ENCODE peak calls at places on chromosomes 1 and 21, in six cellular contexts. One of them, this sample, is unnamed.

GRCh38 chr1:79355073-79355472 is 348.5 kb upstream of the ADGRL4 start:
- DNase-seq in NB4: no peak
- DNase-seq in HepG2: no peak
- DNase-seq in endothelial cell of umbilical vein: peak
- DNase-seq in K562: no peak
- DNase-seq in GM12878: no peak
- DNase-seq in this sample: no peak

GRCh38 chr1:151495316-151495715 is 15.9 kb upstream of the CGN start:
- DNase-seq in K562: no peak
- DNase-seq in NB4: no peak
- DNase-seq in HepG2: no peak
- DNase-seq in GM12878: no peak
- DNase-seq in endothelial cell of umbilical vein: peak
- DNase-seq in this sample: no peak

GRCh38 chr1:11799099-11799498 is 6.7 kb downstream of the MTHFR start:
- DNase-seq in HepG2: no peak
- DNase-seq in endothelial cell of umbilical vein: no peak
- DNase-seq in GM12878: no peak
- DNase-seq in K562: no peak
- DNase-seq in NB4: no peak
- DNase-seq in this sample: no peak

GRCh38 chr1:3058263-3059030 is 10.6 kb upstream of the PRDM16 start:
- DNase-seq in GM12878: no peak
- DNase-seq in K562: no peak
- DNase-seq in NB4: no peak
- DNase-seq in HepG2: no peak
- DNase-seq in endothelial cell of umbilical vein: no peak
- DNase-seq in this sample: no peak

GRCh38 chr1:204070895-204071294 is 2.0 kb upstream of the SOX13 start:
- DNase-seq in K562: no peak
- DNase-seq in HepG2: no peak
- DNase-seq in GM12878: no peak
- DNase-seq in endothelial cell of umbilical vein: no peak
- DNase-seq in NB4: no peak
- DNase-seq in this sample: no peak

GRCh38 chr21:23986987-23987386 is 1620.3 kb downstream of the MRPL39 start:
- DNase-seq in NB4: no peak
- DNase-seq in GM12878: no peak
- DNase-seq in HepG2: no peak
- DNase-seq in K562: no peak
- DNase-seq in endothelial cell of umbilical vein: no peak
- DNase-seq in this sample: no peak

GRCh38 chr21:38443110-38443509 is 55.2 kb downstream of the ERG start:
- DNase-seq in K562: no peak
- DNase-seq in endothelial cell of umbilical vein: peak
- DNase-seq in HepG2: no peak
- DNase-seq in NB4: no peak
- DNase-seq in GM12878: no peak
- DNase-seq in this sample: no peak

GRCh38 chr1:207922554-207922953 is 11.6 kb upstream of the CD34 start:
- DNase-seq in endothelial cell of umbilical vein: peak
- DNase-seq in K562: peak
- DNase-seq in NB4: no peak
- DNase-seq in HepG2: no peak
- DNase-seq in GM12878: no peak
- DNase-seq in this sample: no peak

GRCh38 chr1:8371372-8371991 is 53.6 kb downstream of the SLC45A1 start:
- DNase-seq in endothelial cell of umbilical vein: no peak
- DNase-seq in K562: no peak
- DNase-seq in GM12878: no peak
- DNase-seq in HepG2: no peak
- DNase-seq in NB4: no peak
- DNase-seq in this sample: no peak

GRCh38 chr1:22249928-22250680 is 107.2 kb upstream of the WNT4 start:
- DNase-seq in GM12878: no peak
- DNase-seq in K562: no peak
- DNase-seq in endothelial cell of umbilical vein: no peak
- DNase-seq in NB4: no peak
- DNase-seq in HepG2: no peak
- DNase-seq in this sample: no peak

GRCh38 chr1:214584805-214585766 is 17.9 kb upstream of the CENPF start:
- DNase-seq in endothelial cell of umbilical vein: peak
- DNase-seq in HepG2: peak
- DNase-seq in K562: peak
- DNase-seq in GM12878: no peak
- DNase-seq in NB4: peak
- DNase-seq in this sample: peak

GRCh38 chr1:54158071-54158470 is 5.3 kb upstream of the CDCP2 start:
- DNase-seq in HepG2: no peak
- DNase-seq in GM12878: no peak
- DNase-seq in endothelial cell of umbilical vein: no peak
- DNase-seq in K562: no peak
- DNase-seq in NB4: peak
- DNase-seq in this sample: peak

DNA sequence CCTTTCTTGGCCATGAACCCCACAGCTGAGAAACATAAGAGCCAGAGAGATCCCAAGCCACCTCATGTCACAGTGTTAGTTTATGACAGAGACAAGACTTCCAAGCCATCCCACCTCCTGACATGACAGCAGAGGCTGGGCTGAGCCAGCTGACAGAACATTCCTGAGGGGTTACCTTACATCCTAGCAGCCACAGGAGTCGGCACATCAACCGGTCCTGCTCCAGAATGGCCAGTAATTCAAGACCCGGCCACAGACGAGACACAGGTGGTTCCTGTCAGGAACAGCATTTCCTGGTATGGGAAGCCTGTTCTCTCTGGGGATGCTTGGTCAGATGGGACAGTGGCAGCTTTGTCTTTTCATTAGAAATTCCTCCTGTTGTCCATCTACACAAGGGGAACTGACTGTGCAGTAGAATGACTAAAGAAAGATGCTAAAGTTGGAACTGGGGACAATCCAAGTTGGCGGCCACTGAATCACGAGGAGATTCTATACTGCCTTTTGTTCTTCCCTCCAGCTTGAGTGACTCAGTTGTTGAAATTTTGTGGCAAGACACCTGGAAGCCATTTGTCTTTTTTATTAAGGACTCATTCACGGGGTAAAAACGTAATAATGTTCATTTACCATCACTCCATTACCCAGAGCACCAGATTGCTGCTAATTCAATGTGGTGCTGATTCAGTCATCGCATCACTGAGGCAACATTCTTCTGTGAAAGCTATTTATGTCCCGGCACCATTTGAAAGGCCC is 37.3 kb upstream of the NPL start:
- DNase-seq in NB4: no peak
- DNase-seq in GM12878: no peak
- DNase-seq in HepG2: no peak
- DNase-seq in endothelial cell of umbilical vein: no peak
- DNase-seq in K562: no peak
- DNase-seq in this sample: no peak
- TF ChIP-seq MYC in NB4: no peak
- TF ChIP-seq MYC in GM12878: no peak
- TF ChIP-seq MYC in HepG2: no peak
- TF ChIP-seq MYC in endothelial cell of umbilical vein: no peak
- TF ChIP-seq MYC in K562: no peak
- TF ChIP-seq MYC in this sample: no peak

GRCh38 chr21:29230541-29231275 is 68.0 kb upstream of the BACH1 start:
- DNase-seq in GM12878: no peak
- DNase-seq in NB4: no peak
- DNase-seq in endothelial cell of umbilical vein: no peak
- DNase-seq in K562: no peak
- DNase-seq in HepG2: no peak
- DNase-seq in this sample: no peak
- TF ChIP-seq MYC in GM12878: no peak
- TF ChIP-seq MYC in NB4: no peak
- TF ChIP-seq MYC in endothelial cell of umbilical vein: no peak
- TF ChIP-seq MYC in K562: no peak
- TF ChIP-seq MYC in HepG2: no peak
- TF ChIP-seq MYC in this sample: no peak

GRCh38 chr1:176791911-176792310 is 328.9 kb downstream of the PAPPA2 start:
- DNase-seq in endothelial cell of umbilical vein: no peak
- DNase-seq in K562: no peak
- DNase-seq in HepG2: no peak
- DNase-seq in NB4: no peak
- DNase-seq in GM12878: no peak
- DNase-seq in this sample: no peak
- TF ChIP-seq MYC in endothelial cell of umbilical vein: no peak
- TF ChIP-seq MYC in K562: no peak
- TF ChIP-seq MYC in HepG2: no peak
- TF ChIP-seq MYC in NB4: no peak
- TF ChIP-seq MYC in GM12878: no peak
- TF ChIP-seq MYC in this sample: no peak

GRCh38 chr21:41282412-41282811 is 34.2 kb upstream of the FAM3B start:
- DNase-seq in K562: no peak
- DNase-seq in NB4: no peak
- DNase-seq in endothelial cell of umbilical vein: no peak
- DNase-seq in HepG2: no peak
- DNase-seq in GM12878: no peak
- DNase-seq in this sample: no peak

GRCh38 chr21:41280115-41280919 is 36.3 kb upstream of the FAM3B start:
- DNase-seq in endothelial cell of umbilical vein: no peak
- DNase-seq in NB4: no peak
- DNase-seq in HepG2: no peak
- DNase-seq in GM12878: no peak
- DNase-seq in K562: no peak
- DNase-seq in this sample: no peak

GRCh38 chr21:41283211-41283818 is 33.3 kb upstream of the FAM3B start:
- DNase-seq in endothelial cell of umbilical vein: peak
- DNase-seq in NB4: peak
- DNase-seq in HepG2: peak
- DNase-seq in K562: peak
- DNase-seq in GM12878: peak
- DNase-seq in this sample: peak
- TF ChIP-seq MYC in endothelial cell of umbilical vein: no peak
- TF ChIP-seq MYC in NB4: peak
- TF ChIP-seq MYC in HepG2: no peak
- TF ChIP-seq MYC in K562: no peak
- TF ChIP-seq MYC in GM12878: no peak
- TF ChIP-seq MYC in this sample: no peak

GRCh38 chr1:186442651-186443114 is 18.2 kb downstream of the PDC start:
- DNase-seq in endothelial cell of umbilical vein: peak
- DNase-seq in GM12878: no peak
- DNase-seq in NB4: peak
- DNase-seq in K562: no peak
- DNase-seq in HepG2: no peak
- DNase-seq in this sample: no peak
- TF ChIP-seq MYC in endothelial cell of umbilical vein: no peak
- TF ChIP-seq MYC in GM12878: no peak
- TF ChIP-seq MYC in NB4: peak
- TF ChIP-seq MYC in K562: no peak
- TF ChIP-seq MYC in HepG2: no peak
- TF ChIP-seq MYC in this sample: no peak

GRCh38 chr1:172239894-172240293 is 180.6 kb upstream of the C1orf105 start:
- DNase-seq in NB4: no peak
- DNase-seq in GM12878: no peak
- DNase-seq in K562: no peak
- DNase-seq in endothelial cell of umbilical vein: no peak
- DNase-seq in HepG2: no peak
- DNase-seq in this sample: no peak
- TF ChIP-seq MYC in NB4: no peak
- TF ChIP-seq MYC in GM12878: no peak
- TF ChIP-seq MYC in K562: no peak
- TF ChIP-seq MYC in endothelial cell of umbilical vein: no peak
- TF ChIP-seq MYC in HepG2: no peak
- TF ChIP-seq MYC in this sample: no peak

DNA sequence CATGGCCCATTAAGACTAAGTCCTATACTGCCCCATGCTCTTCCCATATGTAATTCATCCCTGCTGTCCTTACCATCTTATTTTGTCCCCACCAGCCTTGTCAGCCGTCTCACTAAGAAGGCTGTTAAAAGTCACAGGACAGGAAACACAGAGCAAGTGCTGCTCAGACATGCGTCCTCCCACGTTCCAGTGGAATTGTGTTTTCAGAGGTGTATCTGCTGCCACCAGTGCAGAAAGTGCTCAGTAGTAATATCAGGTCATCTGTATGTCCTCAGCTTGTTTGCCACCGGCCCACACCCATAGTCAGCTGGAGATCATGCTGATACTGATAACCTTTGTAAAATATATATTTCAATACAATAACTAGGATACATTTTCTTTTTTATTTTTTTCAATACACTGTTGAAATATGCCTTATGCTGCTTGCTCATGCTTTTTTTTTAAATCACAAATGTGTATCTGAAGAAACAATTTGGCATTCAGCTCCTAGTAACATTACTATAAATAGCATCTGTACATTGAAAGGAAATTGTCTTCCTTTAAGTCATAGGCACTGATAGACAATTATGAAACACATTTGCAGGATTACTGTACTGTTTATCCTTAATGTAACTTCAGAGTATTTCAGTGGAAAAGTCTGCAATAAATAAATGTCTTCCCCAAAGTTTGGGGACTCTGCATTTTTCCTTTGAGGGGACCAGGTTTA is 156.9 kb downstream of the EDEM3 start:
- DNase-seq in GM12878: no peak
- DNase-seq in K562: no peak
- DNase-seq in HepG2: no peak
- DNase-seq in NB4: no peak
- DNase-seq in endothelial cell of umbilical vein: peak
- DNase-seq in this sample: no peak
- TF ChIP-seq MYC in GM12878: no peak
- TF ChIP-seq MYC in K562: no peak
- TF ChIP-seq MYC in HepG2: no peak
- TF ChIP-seq MYC in NB4: no peak
- TF ChIP-seq MYC in endothelial cell of umbilical vein: no peak
- TF ChIP-seq MYC in this sample: no peak

This sample was measured in A549.